ENCODE peak calls at places on chromosomes 3 and 15, in ten cellular contexts. L is brain microvascular endothelial cell; K is psoas muscle; R is WERI-Rb-1; I is astrocyte; A is GM06990; Z is naive thymus-derived CD4-positive, alpha-beta T cell; U is uterus; G is HCT116; V is NT2/D1. Q is an unnamed sample.

GRCh38 chr3:140588558-140588957 is 89.3 kb upstream of the TRIM42 start:
- DNase-seq in L (no peak), K (no peak), R (no peak), I (peak; percentile 24), A (no peak), Z (no peak), U (no peak), G (no peak), V (peak; percentile 33), Q (no peak)

GRCh38 chr3:62607287-62608029 is 234.1 kb upstream of the FEZF2 start:
- DNase-seq in L (peak; percentile 84), K (no peak), R (no peak), I (peak; percentile 92), A (no peak), Z (no peak), U (no peak), G (no peak), V (no peak), Q (peak; percentile 23)

GRCh38 chr3:1987983-1988382 is 110.7 kb upstream of the CNTN4 start:
- DNase-seq in L (no peak), K (no peak), R (peak; percentile 68), I (no peak), A (no peak), Z (no peak), U (no peak), G (no peak), V (peak; percentile 8), Q (no peak)

GRCh38 chr15:42073418-42073817 is 20.9 kb downstream of the PLA2G4D start:
- DNase-seq in L (no peak), K (no peak), R (no peak), I (no peak), A (no peak), Z (no peak), U (no peak), G (no peak), V (no peak), Q (no peak)

GRCh38 chr15:38868326-38869114 is 303.9 kb upstream of the RASGRP1 start:
- DNase-seq in L (peak; percentile 94), K (peak; percentile 58), R (no peak), I (peak; percentile 76), A (no peak), Z (no peak), U (no peak), G (peak; percentile 3), V (no peak), Q (no peak)

GRCh38 chr3:195238626-195239118 is 32.3 kb downstream of the XXYLT1 start:
- DNase-seq in L (no peak), K (no peak), R (no peak), I (no peak), A (no peak), Z (no peak), U (peak; percentile 76), G (no peak), V (no peak), Q (peak; percentile 26)

GRCh38 chr3:111715911-111716523 is 120.9 kb upstream of the ZBED2 start:
- DNase-seq in L (peak; percentile 79), K (peak; percentile 31), R (peak; percentile 80), I (no peak), A (no peak), Z (no peak), U (no peak), G (no peak), V (no peak), Q (peak; percentile 53)

GRCh38 chr3:25719321-25719720 is 54.6 kb upstream of the TOP2B start:
- DNase-seq in L (no peak), K (no peak), R (no peak), I (no peak), A (no peak), Z (no peak), U (no peak), G (no peak), V (no peak), Q (no peak)

GRCh38 chr15:90320062-90320884 is 31.8 kb upstream of the ZNF774 start:
- DNase-seq in L (peak; percentile 86), K (peak; percentile 78), R (peak; percentile 82), I (peak; percentile 78), A (peak; percentile 51), Z (peak; percentile 73), U (peak; percentile 87), G (peak; percentile 81), V (peak; percentile 88), Q (peak; percentile 69)

GRCh38 chr3:12750658-12751071 is 8.4 kb downstream of the TMEM40 start:
- DNase-seq in L (peak; percentile 59), K (peak; percentile 32), R (no peak), I (peak; percentile 84), A (peak; percentile 36), Z (no peak), U (peak; percentile 29), G (no peak), V (no peak), Q (no peak)

GRCh38 chr15:70208332-70208731 is 110.6 kb upstream of the TLE3 start:
- DNase-seq in L (no peak), K (no peak), R (no peak), I (no peak), A (no peak), Z (no peak), U (no peak), G (no peak), V (no peak), Q (no peak)

GRCh38 chr3:158105124-158105709 is 1.0 kb downstream of the SHOX2 start:
- DNase-seq in L (no peak), K (no peak), R (peak; percentile 50), I (no peak), A (peak; percentile 22), Z (no peak), U (peak; percentile 14), G (no peak), V (no peak), Q (no peak)

GRCh38 chr3:158107508-158108095 is 1.4 kb upstream of the SHOX2 start:
- DNase-seq in L (no peak), K (no peak), R (no peak), I (no peak), A (no peak), Z (no peak), U (no peak), G (no peak), V (no peak), Q (no peak)

GRCh38 chr3:158106773-158107461 is 697 bp upstream of the SHOX2 start:
- DNase-seq in L (no peak), K (no peak), R (peak; percentile 59), I (no peak), A (peak; percentile 51), Z (no peak), U (peak; percentile 15), G (no peak), V (no peak), Q (no peak)

GRCh38 chr3:158104346-158105020 is 1.7 kb downstream of the SHOX2 start:
- DNase-seq in L (no peak), K (no peak), R (no peak), I (no peak), A (no peak), Z (no peak), U (no peak), G (no peak), V (no peak), Q (no peak)

DNA sequence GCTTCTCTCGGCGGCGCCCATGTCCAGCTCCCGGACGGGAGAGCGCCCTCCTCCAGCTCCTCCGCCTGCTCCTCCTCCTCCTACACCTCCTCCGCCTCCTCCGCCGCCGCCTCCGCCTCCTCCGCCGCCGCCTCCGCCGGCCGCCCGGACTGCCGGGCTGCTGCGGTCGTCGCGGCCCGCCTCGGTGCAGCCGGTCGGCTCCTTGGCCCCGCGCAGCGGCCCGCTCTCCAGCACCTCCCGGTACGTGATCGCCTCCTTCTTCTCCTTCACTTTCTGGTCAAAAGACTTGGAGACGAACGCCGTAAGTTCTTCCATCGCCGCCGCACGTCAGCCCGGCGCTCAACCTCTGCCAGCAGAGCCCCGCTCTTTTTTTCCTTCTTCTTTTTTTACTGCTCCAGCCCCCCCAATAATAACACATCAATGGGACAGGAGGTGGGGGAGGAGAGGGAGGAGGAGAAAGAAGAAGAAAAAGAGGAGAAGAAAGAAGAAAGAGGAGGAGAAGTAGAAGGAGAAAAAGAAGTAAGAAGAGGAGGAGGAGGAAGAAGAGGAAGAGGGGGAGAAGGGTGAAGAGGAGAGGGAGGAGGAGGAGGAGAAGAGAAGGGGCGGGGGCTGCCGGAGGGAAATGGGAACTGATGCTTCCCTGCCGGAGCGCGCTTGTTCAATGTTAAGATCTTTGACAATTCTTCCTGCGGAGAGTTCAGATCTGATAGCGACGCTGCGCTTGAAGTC is at the start of gene SHOX2:
- DNase-seq in L (no peak), K (peak; percentile 29), R (peak; percentile 80), I (no peak), A (peak; percentile 46), Z (no peak), U (peak; percentile 43), G (no peak), V (no peak), Q (no peak)
- H3K27me3 ChIP-seq in L (peaks cover 71% of the 10 kb centered on the region), K (peaks cover 83% of the 10 kb centered on the region), R (no peaks in the 10 kb centered on the region), I (peaks cover 77% of the 10 kb centered on the region), A (no peaks in the 10 kb centered on the region), Z (peaks cover 27% of the 10 kb centered on the region), U (peaks cover 75% of the 10 kb centered on the region), G (no peaks in the 10 kb centered on the region), V (peaks cover 86% of the 10 kb centered on the region), Q (peaks cover 81% of the 10 kb centered on the region)

DNA sequence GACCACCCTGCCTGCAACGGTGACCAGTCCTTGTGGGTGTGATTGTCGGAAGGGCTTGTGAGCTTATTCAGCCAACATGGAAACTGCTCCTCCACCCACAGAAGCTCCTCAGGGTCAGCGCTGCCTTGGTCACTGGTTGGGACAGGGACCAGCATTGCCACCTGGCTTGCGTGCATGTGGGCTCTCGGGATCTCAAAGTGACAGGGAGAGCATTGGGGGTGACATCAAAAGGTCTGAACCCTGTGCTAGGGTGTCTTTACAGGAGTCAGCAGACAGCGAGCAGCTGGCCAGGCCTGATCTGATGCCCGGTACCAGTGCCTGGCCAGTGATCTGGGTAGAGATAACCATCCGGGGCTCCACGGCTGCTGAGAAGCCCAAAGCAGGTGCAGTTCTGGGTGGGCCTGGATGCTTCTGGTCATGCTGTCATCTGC is 135.0 kb downstream of the NSMCE3 start:
- DNase-seq in L (no peak), K (no peak), R (no peak), I (no peak), A (no peak), Z (no peak), U (no peak), G (no peak), V (no peak), Q (no peak)
- H3K27me3 ChIP-seq in L (no peaks in the 10 kb centered on the region), K (peaks cover 24% of the 10 kb centered on the region), R (peaks cover 2% of the 10 kb centered on the region), I (peaks cover 7% of the 10 kb centered on the region), A (no peaks in the 10 kb centered on the region), Z (no peaks in the 10 kb centered on the region), U (no peaks in the 10 kb centered on the region), G (peaks cover 18% of the 10 kb centered on the region), V (no peaks in the 10 kb centered on the region), Q (no peaks in the 10 kb centered on the region)

DNA sequence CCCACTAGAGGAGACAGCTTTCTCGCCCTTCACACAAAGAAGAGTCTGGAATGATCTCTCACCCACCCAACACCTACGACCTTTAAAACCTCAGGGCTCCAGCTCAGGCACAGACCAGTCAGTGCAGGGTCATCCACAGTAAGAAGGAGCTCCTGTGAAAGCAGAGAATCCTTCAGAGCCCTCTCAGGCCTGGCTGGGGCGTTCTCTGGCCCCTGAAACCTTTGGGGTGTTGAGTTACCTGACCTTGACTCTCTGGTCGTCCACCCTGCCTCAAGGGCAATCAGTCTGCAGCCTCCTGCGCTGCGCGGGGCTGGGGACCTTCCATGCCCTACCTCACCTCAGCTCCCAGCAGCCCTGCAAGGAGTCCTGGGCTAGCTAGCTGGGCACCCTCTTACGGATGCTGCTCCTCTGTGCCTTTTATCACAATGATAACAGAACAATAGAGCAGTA is 106.2 kb downstream of the ADCY5 start:
- DNase-seq in L (no peak), K (no peak), R (no peak), I (no peak), A (no peak), Z (no peak), U (no peak), G (no peak), V (no peak), Q (no peak)
- H3K27me3 ChIP-seq in L (peaks cover 24% of the 10 kb centered on the region), K (no peaks in the 10 kb centered on the region), R (no peaks in the 10 kb centered on the region), I (peaks cover 54% of the 10 kb centered on the region), A (peaks cover 2% of the 10 kb centered on the region), Z (no peaks in the 10 kb centered on the region), U (no peaks in the 10 kb centered on the region), G (no peaks in the 10 kb centered on the region), V (no peaks in the 10 kb centered on the region), Q (no peaks in the 10 kb centered on the region)

GRCh38 chr3:34207826-34208225 is 409.4 kb downstream of the PDCD6IP start:
- DNase-seq in L (no peak), K (no peak), R (no peak), I (peak; percentile 44), A (no peak), Z (no peak), U (no peak), G (no peak), V (no peak), Q (no peak)
- H3K27me3 ChIP-seq in L (no peaks in the 10 kb centered on the region), K (no peaks in the 10 kb centered on the region), R (no peaks in the 10 kb centered on the region), I (no peaks in the 10 kb centered on the region), A (no peaks in the 10 kb centered on the region), Z (no peaks in the 10 kb centered on the region), U (no peaks in the 10 kb centered on the region), G (peaks cover 7% of the 10 kb centered on the region), V (no peaks in the 10 kb centered on the region), Q (no peaks in the 10 kb centered on the region)